ENCODE peak calls at places on chromosome 9, in seven cellular contexts. D is uterus; P is activated T-cell treated with anti-CD3 and anti-CD28 coated beads, Interleukin-2, amount 50 U/mL, for 1 hour; F is MM.1S; Z is H54; R is activated naive CD8-positive, alpha-beta T cell treated with anti-CD3 and anti-CD28 coated beads for 36 hours; E is left ventricle myocardium inferior. Y is an unnamed sample.

GRCh38 chr9:136551401-136552116 is 5.7 kb upstream of the NOTCH1 start:
- DNase-seq in D (peak), P (no peak), F (no peak), Z (peak), R (no peak), E (peak), Y (peak)

GRCh38 chr9:125428515-125429467 is 167.2 kb downstream of the GAPVD1 start:
- DNase-seq in D (no peak), P (no peak), F (no peak), Z (no peak), R (no peak), E (no peak), Y (no peak)

GRCh38 chr9:132348676-132349075 is 6.1 kb downstream of the SETX start:
- DNase-seq in D (no peak), P (no peak), F (no peak), Z (no peak), R (no peak), E (no peak), Y (no peak)

GRCh38 chr9:72614057-72614456 is 92.6 kb downstream of the TMC1 start:
- DNase-seq in D (no peak), P (no peak), F (no peak), Z (no peak), R (no peak), E (no peak), Y (no peak)

GRCh38 chr9:112112941-112113399 is 62.1 kb downstream of the SUSD1 start:
- DNase-seq in D (no peak), P (peak), F (no peak), Z (peak), R (no peak), E (no peak), Y (no peak)

GRCh38 chr9:70046274-70047070 is 2.8 kb downstream of the MAMDC2 start:
- DNase-seq in D (no peak), P (no peak), F (peak), Z (no peak), R (no peak), E (peak), Y (no peak)

GRCh38 chr9:131870156-131870555 is 130.3 kb upstream of the RAPGEF1 start:
- DNase-seq in D (no peak), P (no peak), F (no peak), Z (no peak), R (no peak), E (no peak), Y (no peak)

GRCh38 chr9:4927043-4927471 is 58.0 kb upstream of the JAK2 start:
- DNase-seq in D (no peak), P (no peak), F (no peak), Z (no peak), R (no peak), E (no peak), Y (no peak)

GRCh38 chr9:92730897-92731296 is 33.7 kb downstream of the BICD2 start:
- DNase-seq in D (no peak), P (no peak), F (no peak), Z (no peak), R (no peak), E (no peak), Y (no peak)

GRCh38 chr9:26535146-26535545 is 357.5 kb downstream of the CAAP1 start:
- DNase-seq in D (no peak), P (no peak), F (no peak), Z (no peak), R (no peak), E (no peak), Y (no peak)

GRCh38 chr9:72441296-72442211 is 76.5 kb upstream of the ZFAND5 start:
- DNase-seq in D (no peak), P (no peak), F (no peak), Z (no peak), R (no peak), E (no peak), Y (no peak)

GRCh38 chr9:31334837-31335528 is 1049.5 kb upstream of the ACO1 start:
- DNase-seq in D (no peak), P (no peak), F (no peak), Z (no peak), R (no peak), E (no peak), Y (no peak)

GRCh38 chr9:88018101-88018500 is 43.8 kb upstream of the CDK20 start:
- DNase-seq in D (no peak), P (no peak), F (no peak), Z (no peak), R (no peak), E (no peak), Y (no peak)

GRCh38 chr9:811101-811531 is 30.4 kb upstream of the DMRT1 start:
- DNase-seq in D (no peak), P (no peak), F (no peak), Z (no peak), R (no peak), E (peak), Y (no peak)

GRCh38 chr9:97237311-97237786 is 70.1 kb upstream of the CCDC180 start:
- DNase-seq in D (no peak), P (no peak), F (no peak), Z (no peak), R (no peak), E (no peak), Y (no peak)

GRCh38 chr9:23036416-23036815 is 589.8 kb downstream of the DMRTA1 start:
- DNase-seq in D (no peak), P (no peak), F (no peak), Z (no peak), R (no peak), E (no peak), Y (no peak)

GRCh38 chr9:82722556-82722955 is 340.4 kb downstream of the RASEF start:
- DNase-seq in D (no peak), P (no peak), F (no peak), Z (no peak), R (no peak), E (no peak), Y (no peak)

GRCh38 chr9:101254733-101255473 is 129.9 kb downstream of the BAAT start:
- DNase-seq in D (no peak), P (no peak), F (no peak), Z (no peak), R (no peak), E (no peak), Y (no peak)

GRCh38 chr9:98575379-98576346 is 133.1 kb downstream of the GABBR2 start:
- DNase-seq in D (no peak), P (no peak), F (peak), Z (peak), R (peak), E (no peak), Y (no peak)

GRCh38 chr9:125258832-125259534 is 2.6 kb upstream of the GAPVD1 start:
- DNase-seq in D (no peak), P (no peak), F (no peak), Z (no peak), R (no peak), E (no peak), Y (no peak)

GRCh38 chr9:110464321-110464720 is 115.2 kb downstream of the SVEP1 start:
- DNase-seq in D (no peak), P (no peak), F (peak), Z (peak), R (no peak), E (no peak), Y (no peak)

GRCh38 chr9:129962889-129963703 is 79.9 kb downstream of the FNBP1 start:
- DNase-seq in D (no peak), P (peak), F (peak), Z (no peak), R (peak), E (peak), Y (peak)

GRCh38 chr9:120758544-120758943 is 34.7 kb downstream of the FBXW2 start:
- DNase-seq in D (no peak), P (no peak), F (no peak), Z (no peak), R (no peak), E (no peak), Y (no peak)

GRCh38 chr9:92669527-92669889 is 423 bp downstream of the IPPK start:
- DNase-seq in D (no peak), P (peak), F (peak), Z (no peak), R (peak), E (no peak), Y (peak)

GRCh38 chr9:137670391-137671195 is 51.8 kb downstream of the EHMT1 start:
- DNase-seq in D (no peak), P (no peak), F (no peak), Z (no peak), R (no peak), E (peak), Y (no peak)

GRCh38 chr9:126599047-126599650 is 14.6 kb upstream of the LMX1B start:
- DNase-seq in D (no peak), P (no peak), F (no peak), Z (no peak), R (no peak), E (no peak), Y (no peak)

GRCh38 chr9:124733964-124734740 is 37.0 kb downstream of the NR6A1 start:
- DNase-seq in D (no peak), P (no peak), F (peak), Z (no peak), R (no peak), E (no peak), Y (no peak)

GRCh38 chr9:106074006-106074405 is 379.7 kb downstream of the TMEM38B start:
- DNase-seq in D (no peak), P (no peak), F (no peak), Z (no peak), R (no peak), E (no peak), Y (no peak)

GRCh38 chr9:89842267-89842768 is 237.5 kb downstream of the GADD45G start:
- DNase-seq in D (no peak), P (no peak), F (no peak), Z (no peak), R (no peak), E (no peak), Y (peak)

GRCh38 chr9:110370316-110370715 is 32.7 kb upstream of the TXNDC8 start:
- DNase-seq in D (no peak), P (no peak), F (no peak), Z (no peak), R (no peak), E (no peak), Y (no peak)

GRCh38 chr9:130498298-130498917 is 53.6 kb downstream of the ASS1 start:
- DNase-seq in D (no peak), P (no peak), F (no peak), Z (no peak), R (no peak), E (no peak), Y (no peak)

GRCh38 chr9:7894231-7894630 is 94.7 kb upstream of the DMAC1 start:
- DNase-seq in D (no peak), P (no peak), F (no peak), Z (no peak), R (no peak), E (no peak), Y (no peak)

GRCh38 chr9:3856592-3856991 is 330.8 kb upstream of the RFX3 start:
- DNase-seq in D (no peak), P (no peak), F (no peak), Z (no peak), R (no peak), E (no peak), Y (no peak)

GRCh38 chr9:109286571-109286977 is 34.3 kb downstream of the EPB41L4B start:
- DNase-seq in D (no peak), P (no peak), F (no peak), Z (peak), R (no peak), E (no peak), Y (no peak)